ENCODE peak calls at places on chromosomes 2 and 18, in seven cellular contexts. B, O, Q, C, P, M and N are unnamed samples.

GRCh38 chr18:79918089-79919011 is 33.1 kb downstream of the SLC66A2 start:
- DNase-seq in B (no peak), O (no peak), Q (peak; percentile 14), C (no peak), P (no peak), M (peak; percentile 20), N (no peak)

GRCh38 chr2:13135856-13136255 is 419.1 kb downstream of the TRIB2 start:
- DNase-seq in B (no peak), O (no peak), Q (no peak), C (no peak), P (no peak), M (no peak), N (peak; percentile 75)

GRCh38 chr2:128531856-128532255 is 213.2 kb upstream of the HS6ST1 start:
- DNase-seq in B (no peak), O (no peak), Q (no peak), C (no peak), P (peak; percentile 61), M (no peak), N (no peak)

GRCh38 chr2:228657807-228658402 is 476.4 kb upstream of the SPHKAP start:
- DNase-seq in B (no peak), O (no peak), Q (no peak), C (peak; percentile 24), P (peak; percentile 43), M (no peak), N (no peak)

GRCh38 chr2:29900971-29901633 is 20.3 kb downstream of the ALK start:
- DNase-seq in B (no peak), O (no peak), Q (no peak), C (no peak), P (no peak), M (no peak), N (no peak)

GRCh38 chr18:79393626-79394401 is 1.9 kb upstream of the NFATC1 start:
- DNase-seq in B (peak; percentile 82), O (no peak), Q (peak; percentile 89), C (peak; percentile 44), P (peak; percentile 39), M (peak; percentile 83), N (peak; percentile 88)

GRCh38 chr2:200786826-200787225 is 24.9 kb upstream of the BZW1 start:
- DNase-seq in B (peak; percentile 47), O (no peak), Q (no peak), C (peak; percentile 39), P (no peak), M (no peak), N (no peak)

GRCh38 chr2:161414385-161415040 is 1.6 kb upstream of the TBR1 start:
- DNase-seq in B (peak; percentile 29), O (no peak), Q (no peak), C (no peak), P (peak; percentile 67), M (no peak), N (no peak)

GRCh38 chr2:6353669-6354068 is 512.0 kb downstream of the CMPK2 start:
- DNase-seq in B (no peak), O (no peak), Q (no peak), C (no peak), P (no peak), M (no peak), N (no peak)

GRCh38 chr18:2331496-2331895 is 239.8 kb downstream of the METTL4 start:
- DNase-seq in B (no peak), O (no peak), Q (no peak), C (no peak), P (no peak), M (no peak), N (no peak)

GRCh38 chr18:50877545-50878265 is 1.2 kb upstream of the ME2 start:
- DNase-seq in B (no peak), O (no peak), Q (no peak), C (no peak), P (peak; percentile 42), M (no peak), N (no peak)

GRCh38 chr2:219497495-219498279 is 1.0 kb upstream of the GMPPA start:
- DNase-seq in B (peak; percentile 90), O (peak; percentile 27), Q (peak; percentile 80), C (peak; percentile 56), P (peak; percentile 76), M (peak; percentile 92), N (peak; percentile 92)
- TF ChIP-seq POLR2A in B (peak; percentile 74), O (no peak), Q (peak; percentile 37), C (peak; percentile 8), P (peak; percentile 21), M (no peak), N (peak; percentile 63)

GRCh38 chr2:237025090-237025865 is 60.4 kb upstream of the COPS8 start:
- DNase-seq in B (peak; percentile 24), O (no peak), Q (no peak), C (peak; percentile 37), P (peak; percentile 11), M (peak; percentile 51), N (peak; percentile 74)
- TF ChIP-seq POLR2A in B (no peak), O (no peak), Q (no peak), C (no peak), P (no peak), M (no peak), N (peak; percentile 26)

GRCh38 chr2:152740743-152741328 is 22.4 kb downstream of the ARL6IP6 start:
- DNase-seq in B (no peak), O (no peak), Q (no peak), C (peak; percentile 49), P (peak; percentile 72), M (no peak), N (no peak)
- TF ChIP-seq POLR2A in B (no peak), O (no peak), Q (no peak), C (no peak), P (no peak), M (no peak), N (no peak)

GRCh38 chr2:38748857-38749804 is 2.0 kb downstream of the SRSF7 start:
- DNase-seq in B (no peak), O (no peak), Q (no peak), C (no peak), P (peak; percentile 39), M (no peak), N (no peak)
- TF ChIP-seq POLR2A in B (no peak), O (no peak), Q (no peak), C (no peak), P (no peak), M (no peak), N (no peak)

GRCh38 chr18:26090130-26091046 is at the start of gene SS18:
- DNase-seq in B (peak; percentile 94), O (peak; percentile 62), Q (peak; percentile 86), C (peak; percentile 88), P (peak; percentile 95), M (peak; percentile 93), N (peak; percentile 95)
- TF ChIP-seq POLR2A in B (peak; percentile 47), O (no peak), Q (peak; percentile 24), C (peak; percentile 29), P (peak; percentile 51), M (no peak), N (peak; percentile 71)